ENCODE peak calls at places on chromosomes 5 and 9, in eight cellular contexts. J, E, Q, Y, S, T, F and O are unnamed samples.

GRCh38 chr9:19298601-19299000 is 68.1 kb downstream of the DENND4C start:
- DNase-seq in J (no peak), E (no peak), Q (no peak), Y (no peak), S (no peak), T (no peak), F (no peak), O (no peak)

GRCh38 chr9:93266521-93267001 is 82.6 kb downstream of the WNK2 start:
- DNase-seq in J (no peak), E (no peak), Q (no peak), Y (no peak), S (no peak), T (peak), F (no peak), O (no peak)

GRCh38 chr9:24293391-24293790 is 252.3 kb downstream of the IZUMO3 start:
- DNase-seq in J (no peak), E (no peak), Q (no peak), Y (no peak), S (no peak), T (no peak), F (no peak), O (no peak)

GRCh38 chr5:161847896-161848510 is at the start of gene GABRA1:
- DNase-seq in J (no peak), E (no peak), Q (no peak), Y (peak), S (peak), T (no peak), F (no peak), O (no peak)

GRCh38 chr5:125575561-125576504 is 829.4 kb upstream of the ZNF608 start:
- DNase-seq in J (no peak), E (no peak), Q (no peak), Y (peak), S (peak), T (no peak), F (no peak), O (no peak)

GRCh38 chr5:67395790-67396418 is 199.3 kb upstream of the CD180 start:
- DNase-seq in J (no peak), E (no peak), Q (peak), Y (no peak), S (no peak), T (no peak), F (no peak), O (no peak)

GRCh38 chr9:20702565-20702964 is 18.5 kb downstream of the FOCAD start:
- DNase-seq in J (no peak), E (no peak), Q (no peak), Y (peak), S (no peak), T (no peak), F (no peak), O (no peak)

GRCh38 chr9:91053824-91054223 is 252.2 kb downstream of the SYK start:
- DNase-seq in J (no peak), E (no peak), Q (no peak), Y (no peak), S (no peak), T (no peak), F (no peak), O (no peak)

GRCh38 chr9:105539452-105539851 is 18.5 kb upstream of the FKTN start:
- DNase-seq in J (no peak), E (peak), Q (peak), Y (peak), S (no peak), T (no peak), F (no peak), O (no peak)

GRCh38 chr5:96680759-96681158 is 18.6 kb downstream of the CAST start:
- DNase-seq in J (no peak), E (no peak), Q (peak), Y (no peak), S (no peak), T (no peak), F (no peak), O (no peak)

GRCh38 chr5:96257904-96258303 is 175.1 kb downstream of the PCSK1 start:
- DNase-seq in J (no peak), E (no peak), Q (peak), Y (no peak), S (no peak), T (no peak), F (no peak), O (no peak)

GRCh38 chr5:173094012-173094661 is 38.0 kb downstream of the CREBRF start:
- DNase-seq in J (no peak), E (peak), Q (peak), Y (no peak), S (no peak), T (no peak), F (no peak), O (no peak)

GRCh38 chr5:149865746-149866145 is 78.8 kb downstream of the PDE6A start:
- DNase-seq in J (no peak), E (no peak), Q (peak), Y (no peak), S (no peak), T (no peak), F (no peak), O (no peak)

GRCh38 chr5:24347206-24347605 is 297.6 kb downstream of the CDH10 start:
- DNase-seq in J (no peak), E (no peak), Q (no peak), Y (peak), S (no peak), T (no peak), F (no peak), O (no peak)

GRCh38 chr5:115815693-115816225 is 700 bp downstream of the CDO1 start:
- DNase-seq in J (no peak), E (no peak), Q (peak), Y (peak), S (peak), T (no peak), F (peak), O (no peak)

GRCh38 chr9:135220601-135221575 is 133.4 kb downstream of the OLFM1 start:
- DNase-seq in J (no peak), E (no peak), Q (no peak), Y (no peak), S (peak), T (no peak), F (no peak), O (no peak)

GRCh38 chr5:15683332-15683731 is 183.4 kb downstream of the FBXL7 start:
- DNase-seq in J (no peak), E (no peak), Q (no peak), Y (peak), S (no peak), T (no peak), F (no peak), O (no peak)

GRCh38 chr9:125272697-125273096 is 11.1 kb downstream of the GAPVD1 start:
- DNase-seq in J (no peak), E (no peak), Q (no peak), Y (peak), S (no peak), T (no peak), F (no peak), O (no peak)